ENCODE peak calls at places on chromosomes 6 and 20, in ten cellular contexts. D is PC-9; J is SK-N-MC; H is CD4-positive, alpha-beta memory T cell; R is right lobe of liver; N is cardiac muscle cell; X is left lung; Q is heart right ventricle; I is A549; U is body of pancreas. T is an unnamed sample.

GRCh38 chr20:6122873-6123649 is at the start of gene FERMT1:
- DNase-seq in J (no peak), D (peak), H (no peak), U (peak), N (peak), I (peak), Q (peak), R (peak), X (peak), T (no peak)

GRCh38 chr6:7787137-7787575 is 61.3 kb downstream of the BMP6 start:
- DNase-seq in J (no peak), D (no peak), R (no peak), N (no peak), X (no peak), H (no peak), U (no peak), I (no peak), Q (peak), T (no peak)

GRCh38 chr20:11907621-11908020 is 10.1 kb upstream of the BTBD3 start:
- DNase-seq in X (no peak), D (no peak), N (no peak), I (no peak), Q (no peak), H (no peak), U (no peak), R (no peak), J (no peak), T (no peak)

GRCh38 chr6:118551063-118551672 is 3.1 kb downstream of the PLN start:
- DNase-seq in X (no peak), H (no peak), U (no peak), R (no peak), D (peak), Q (no peak), J (peak), N (peak), I (peak), T (no peak)

GRCh38 chr6:144778773-144779531 is 493.8 kb downstream of the UTRN start:
- DNase-seq in J (no peak), D (no peak), N (no peak), X (no peak), U (no peak), I (no peak), Q (no peak), H (no peak), R (no peak), T (no peak)

GRCh38 chr6:111607279-111607678 is 1.6 kb upstream of the TRAF3IP2 start:
- DNase-seq in N (no peak), X (no peak), H (no peak), U (no peak), D (no peak), R (no peak), Q (no peak), I (no peak), J (no peak), T (no peak)

GRCh38 chr6:39995633-39996032 is 61.4 kb upstream of the MOCS1 start:
- DNase-seq in N (no peak), Q (no peak), H (no peak), I (no peak), U (no peak), R (no peak), X (no peak), D (no peak), J (no peak), T (no peak)

GRCh38 chr20:59004763-59005522 is 2.1 kb downstream of the CTSZ start:
- DNase-seq in Q (peak), J (no peak), H (peak), R (peak), I (no peak), X (peak), D (no peak), U (peak), N (no peak), T (no peak)

GRCh38 chr6:113858605-113859348 is 1.6 kb downstream of the MARCKS start:
- DNase-seq in U (peak), R (peak), I (peak), Q (peak), D (peak), X (peak), J (peak), N (peak), H (peak), T (no peak)

GRCh38 chr20:25538838-25539665 is 46.3 kb downstream of the NINL start:
- DNase-seq in J (no peak), I (no peak), Q (no peak), N (peak), R (peak), U (peak), X (peak), H (no peak), D (no peak), T (no peak)

GRCh38 chr6:97282238-97282725 is 734 bp downstream of the MMS22L start:
- DNase-seq in J (no peak), N (peak), Q (no peak), R (no peak), I (peak), D (no peak), U (no peak), H (no peak), X (no peak), T (no peak)

GRCh38 chr6:84026721-84027164 is 6.8 kb upstream of the MRAP2 start:
- DNase-seq in R (no peak), H (no peak), Q (no peak), D (no peak), N (no peak), U (no peak), J (no peak), I (no peak), X (no peak), T (no peak)

GRCh38 chr6:5205877-5206840 is 54.6 kb downstream of the LYRM4 start:
- DNase-seq in Q (peak), I (no peak), R (peak), J (peak), N (peak), X (no peak), D (no peak), U (peak), H (no peak), T (no peak)

GRCh38 chr20:40535816-40536215 is 153.2 kb downstream of the MAFB start:
- DNase-seq in X (no peak), U (no peak), D (no peak), Q (no peak), R (no peak), J (no peak), N (no peak), H (no peak), I (no peak), T (no peak)

GRCh38 chr6:96760153-96760687 is 77.1 kb downstream of the GPR63 start:
- DNase-seq in Q (no peak), X (no peak), N (no peak), R (no peak), I (no peak), D (no peak), H (no peak), J (no peak), U (no peak), T (no peak)

GRCh38 chr6:16769131-16769985 is 8.1 kb upstream of the ATXN1 start:
- DNase-seq in I (peak), Q (peak), H (peak), N (peak), R (no peak), D (peak), U (peak), J (no peak), X (peak), T (peak)

GRCh38 chr20:63690898-63691710 is 5.3 kb upstream of the TNFRSF6B start:
- DNase-seq in N (no peak), R (no peak), X (no peak), H (no peak), D (peak), I (no peak), J (no peak), Q (peak), U (no peak), T (no peak)

GRCh38 chr6:38570750-38571149 is 69.0 kb downstream of the BTBD9 start:
- DNase-seq in X (no peak), R (no peak), D (no peak), I (no peak), J (peak), N (peak), U (no peak), H (no peak), Q (no peak), T (no peak)

GRCh38 chr6:18211338-18211737 is 53.0 kb downstream of the DEK start:
- DNase-seq in R (no peak), I (no peak), Q (no peak), J (no peak), H (no peak), X (no peak), D (no peak), U (no peak), N (no peak), T (no peak)

GRCh38 chr6:135901776-135902524 is 50.4 kb downstream of the PDE7B start:
- DNase-seq in N (no peak), I (no peak), H (no peak), J (peak), U (peak), X (no peak), R (peak), D (no peak), Q (peak), T (no peak)

GRCh38 chr6:39855356-39855995 is 63.3 kb downstream of the DAAM2 start:
- DNase-seq in X (no peak), N (no peak), J (no peak), I (no peak), R (no peak), Q (no peak), D (peak), U (no peak), H (no peak), T (no peak)

GRCh38 chr6:71509142-71509541 is 220.5 kb downstream of the OGFRL1 start:
- DNase-seq in J (no peak), X (no peak), U (no peak), Q (no peak), D (no peak), I (no peak), N (no peak), H (no peak), R (no peak), T (no peak)

GRCh38 chr6:43420012-43420411 is 7.3 kb upstream of the ABCC10 start:
- DNase-seq in X (no peak), Q (no peak), H (no peak), J (no peak), N (no peak), I (no peak), R (no peak), D (no peak), U (no peak), T (no peak)

GRCh38 chr6:112639436-112639835 is 292.3 kb downstream of the RFPL4B start:
- DNase-seq in R (no peak), H (no peak), D (no peak), I (no peak), Q (no peak), U (no peak), X (no peak), N (no peak), J (no peak), T (no peak)

GRCh38 chr20:47352332-47353223 is 3.9 kb downstream of the ZMYND8 start:
- DNase-seq in I (no peak), U (peak), J (no peak), N (no peak), H (no peak), X (no peak), Q (peak), D (no peak), R (peak), T (no peak)

GRCh38 chr6:7541175-7542064 is at the start of gene DSP:
- DNase-seq in N (peak), X (peak), I (peak), J (no peak), R (peak), H (no peak), U (peak), Q (peak), D (peak), T (no peak)

GRCh38 chr20:3800256-3800877 is 4.3 kb downstream of the CDC25B start:
- DNase-seq in Q (no peak), J (no peak), U (no peak), X (no peak), H (no peak), I (no peak), D (no peak), R (no peak), N (no peak), T (no peak)

GRCh38 chr20:18728165-18728866 is 85.3 kb upstream of the SCP2D1 start:
- DNase-seq in I (no peak), J (no peak), U (no peak), D (peak), Q (no peak), X (no peak), R (no peak), H (no peak), N (no peak), T (no peak)

GRCh38 chr20:53692465-53693067 is 98.9 kb upstream of the ZNF217 start:
- DNase-seq in U (no peak), I (no peak), R (no peak), N (no peak), Q (peak), J (no peak), X (no peak), D (no peak), H (no peak), T (peak)

GRCh38 chr20:59044295-59044694 is 1.7 kb upstream of the PRELID3B start:
- DNase-seq in N (no peak), U (no peak), H (no peak), Q (no peak), I (no peak), X (no peak), J (no peak), R (no peak), D (no peak), T (no peak)

GRCh38 chr20:63224272-63225081 is 8.5 kb upstream of the YTHDF1 start:
- DNase-seq in X (no peak), H (no peak), D (peak), N (peak), Q (peak), U (peak), J (no peak), R (no peak), I (peak), T (no peak)

GRCh38 chr6:124958759-124959354 is 3.4 kb upstream of the RNF217 start:
- DNase-seq in Q (no peak), U (no peak), J (no peak), I (no peak), R (no peak), N (no peak), D (no peak), X (no peak), H (no peak), T (no peak)

GRCh38 chr6:143642403-143642802 is 35.4 kb upstream of the PHACTR2 start:
- DNase-seq in R (no peak), I (no peak), Q (no peak), H (no peak), X (no peak), D (no peak), U (no peak), J (no peak), N (no peak), T (no peak)

GRCh38 chr20:63682384-63683139 is 13.9 kb upstream of the TNFRSF6B start:
- DNase-seq in R (no peak), X (peak), U (peak), I (peak), N (no peak), Q (peak), D (peak), J (no peak), H (no peak), T (peak)

GRCh38 chr6:65998544-65998943 is 291.5 kb upstream of the EYS start:
- DNase-seq in Q (no peak), X (no peak), H (no peak), R (no peak), N (no peak), I (no peak), D (no peak), U (no peak), J (no peak), T (no peak)

GRCh38 chr6:36850001-36850400 is 10.8 kb upstream of the CPNE5 start:
- DNase-seq in J (no peak), U (no peak), X (no peak), D (no peak), N (no peak), I (no peak), H (no peak), R (no peak), Q (no peak), T (no peak)

GRCh38 chr6:7673063-7673536 is 52.8 kb upstream of the BMP6 start:
- DNase-seq in R (no peak), U (peak), N (peak), D (no peak), H (no peak), I (no peak), J (no peak), Q (peak), X (peak), T (no peak)

GRCh38 chr20:1860446-1860845 is 34.8 kb upstream of the SIRPA start:
- DNase-seq in H (no peak), U (no peak), I (no peak), X (no peak), N (no peak), J (no peak), R (no peak), D (no peak), Q (no peak), T (no peak)

GRCh38 chr20:44028868-44029847 is 114.5 kb downstream of the TOX2 start:
- DNase-seq in X (no peak), Q (no peak), U (no peak), H (no peak), R (peak), J (no peak), N (no peak), D (no peak), I (no peak), T (no peak)

DNA sequence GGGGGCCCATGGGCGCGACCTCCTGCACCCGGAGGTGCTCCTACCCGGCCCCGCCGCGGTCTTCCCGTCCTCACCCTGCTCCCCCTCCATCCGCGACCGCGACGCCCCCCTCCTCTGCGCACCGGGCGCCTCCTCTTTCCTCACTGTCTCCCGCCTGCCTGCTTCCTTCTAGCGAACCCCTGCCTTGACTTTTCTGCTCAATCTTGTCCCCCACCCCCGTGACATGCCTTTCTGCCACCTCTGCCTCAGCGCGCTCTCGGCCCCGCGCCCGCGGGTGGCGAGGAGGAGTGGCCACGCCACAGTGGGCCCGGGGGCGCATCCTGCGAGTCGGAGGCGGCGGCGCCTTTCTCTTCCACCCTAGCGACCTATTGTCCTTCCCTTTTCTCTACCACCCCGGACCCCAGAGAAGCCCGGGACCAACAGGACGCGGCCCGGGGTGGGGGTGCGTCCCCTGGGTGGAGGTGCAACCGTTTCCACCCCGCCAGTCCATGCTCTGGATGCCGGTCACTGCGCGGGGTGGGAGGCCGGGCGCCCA is 2.1 kb downstream of the PDE10A start:
- DNase-seq in Q (no peak), U (no peak), N (no peak), I (no peak), D (no peak), J (no peak), H (no peak), X (no peak), R (no peak), T (no peak)
- H3K27ac ChIP-seq in Q (peak), U (peak), N (no peak), I (peak), D (no peak), J (no peak), H (no peak), X (peak), R (no peak), T (no peak)

GRCh38 chr6:168386973-168387372 is 54.0 kb upstream of the SMOC2 start:
- DNase-seq in Q (no peak), U (no peak), H (no peak), X (no peak), J (no peak), N (no peak), R (no peak), I (no peak), D (no peak), T (no peak)

GRCh38 chr6:168387426-168387825 is 53.6 kb upstream of the SMOC2 start:
- DNase-seq in D (no peak), H (no peak), U (no peak), R (no peak), I (no peak), Q (no peak), N (no peak), X (no peak), J (no peak), T (no peak)

GRCh38 chr6:168384045-168385038 is 56.6 kb upstream of the SMOC2 start:
- DNase-seq in Q (no peak), X (no peak), J (no peak), R (no peak), N (no peak), H (no peak), U (no peak), D (no peak), I (no peak), T (no peak)

GRCh38 chr6:168385380-168385779 is 55.6 kb upstream of the SMOC2 start:
- DNase-seq in N (no peak), Q (no peak), R (no peak), H (no peak), D (no peak), I (no peak), X (no peak), J (no peak), U (no peak), T (no peak)

DNA sequence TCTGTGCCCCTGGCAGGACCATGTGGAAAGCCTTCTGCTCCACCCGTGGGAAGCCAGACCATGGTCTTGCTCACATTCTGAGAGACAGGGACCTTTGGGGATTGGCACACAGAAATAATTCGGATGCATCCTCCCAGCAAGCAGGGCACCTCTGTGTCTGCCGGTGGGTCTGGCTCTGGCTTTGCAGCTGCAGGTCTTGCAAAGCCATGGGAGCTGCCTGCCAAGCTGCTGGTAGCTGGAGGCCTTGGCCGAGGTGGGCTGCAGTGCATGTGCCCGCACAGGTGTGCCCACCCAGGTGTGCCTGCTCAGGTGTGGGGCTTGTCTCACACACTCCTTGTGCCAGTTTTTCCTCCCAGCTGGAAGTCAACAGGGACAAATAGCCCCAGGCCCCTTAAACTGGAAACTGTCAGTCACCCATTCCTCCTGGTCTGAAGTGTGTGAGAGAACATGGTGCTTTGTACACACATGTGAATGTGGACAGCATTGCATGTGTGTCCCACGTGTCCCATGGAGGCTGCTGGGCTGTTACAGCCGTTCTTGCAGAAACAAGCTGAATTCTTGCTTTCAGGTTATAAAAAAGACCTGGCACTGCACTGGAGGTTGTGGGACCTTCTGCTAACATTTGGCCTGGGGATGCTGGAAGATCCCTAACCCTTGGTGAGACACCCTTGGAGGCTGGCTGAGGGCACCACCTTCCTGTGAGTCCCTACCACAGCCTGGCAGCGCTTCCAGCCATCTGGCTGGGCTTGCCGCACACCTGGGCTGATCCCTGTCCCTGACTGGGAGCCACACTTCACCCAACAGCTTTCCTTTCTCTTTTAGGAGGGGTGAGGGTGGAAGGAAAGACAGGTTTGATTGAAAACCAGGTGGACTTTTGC is 54.9 kb upstream of the SMOC2 start:
- DNase-seq in J (no peak), H (no peak), I (no peak), U (peak), R (no peak), N (no peak), D (no peak), X (no peak), Q (no peak), T (no peak)
- H3K27ac ChIP-seq in J (no peak), H (no peak), I (no peak), U (no peak), R (no peak), N (no peak), D (no peak), X (no peak), Q (no peak), T (no peak)

GRCh38 chr6:11328613-11329247 is 96.3 kb upstream of the NEDD9 start:
- DNase-seq in N (no peak), Q (no peak), X (no peak), D (no peak), H (no peak), J (no peak), I (no peak), R (no peak), U (no peak), T (no peak)
- H3K27ac ChIP-seq in N (no peak), Q (no peak), X (no peak), D (no peak), H (no peak), J (no peak), I (peak), R (no peak), U (no peak), T (no peak)

DNA sequence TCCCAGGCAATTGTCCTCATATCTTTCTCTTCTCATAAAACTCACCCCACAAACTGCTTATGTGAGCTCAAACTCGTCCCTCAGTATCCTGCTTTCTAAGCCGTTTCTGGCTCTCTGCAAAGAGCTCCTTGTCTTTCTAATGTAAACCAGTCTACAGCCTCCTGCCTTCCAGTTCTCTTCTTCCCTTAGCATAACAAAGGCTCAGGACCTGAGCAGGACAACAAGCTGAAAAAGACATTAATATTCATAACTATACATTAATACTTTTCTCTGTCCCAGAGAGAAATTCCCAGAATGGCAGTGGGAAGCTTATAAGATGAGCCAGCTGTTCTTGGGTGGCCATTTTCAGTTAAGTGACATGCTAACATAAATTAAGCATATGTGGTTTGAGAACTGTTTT is 207.0 kb upstream of the TCF21 start:
- DNase-seq in H (no peak), I (no peak), N (no peak), J (no peak), R (no peak), D (no peak), U (no peak), Q (no peak), X (no peak), T (no peak)
- H3K27ac ChIP-seq in H (no peak), I (no peak), N (no peak), J (no peak), R (no peak), D (no peak), U (no peak), Q (no peak), X (no peak), T (no peak)